ENCODE peak calls at places on chromosomes 2 and 18, in eight cellular contexts. One of them, this sample, is unnamed.
A peak's percentile ranks its signal among the peaks of the same experiment; 100 is the strongest.

GRCh38 chr18:48841381-48842258 is 109.1 kb downstream of the SMAD7 start:
- DNase-seq in neural crest cell: no peak
- DNase-seq in LNCaP clone FGC: no peak
- DNase-seq in WTC11: no peak
- DNase-seq in HCT116: no peak
- DNase-seq in spleen: peak; percentile 78
- DNase-seq in endothelial cell: peak; percentile 24
- DNase-seq in A549: no peak
- DNase-seq in this sample: no peak

GRCh38 chr2:220569380-220569779 is 942.0 kb downstream of the SLC4A3 start:
- DNase-seq in spleen: no peak
- DNase-seq in HCT116: no peak
- DNase-seq in A549: no peak
- DNase-seq in LNCaP clone FGC: no peak
- DNase-seq in endothelial cell: no peak
- DNase-seq in WTC11: no peak
- DNase-seq in neural crest cell: no peak
- DNase-seq in this sample: no peak

GRCh38 chr2:150135223-150135883 is 352.1 kb downstream of the RND3 start:
- DNase-seq in HCT116: no peak
- DNase-seq in spleen: no peak
- DNase-seq in endothelial cell: no peak
- DNase-seq in WTC11: no peak
- DNase-seq in neural crest cell: no peak
- DNase-seq in A549: peak; percentile 83
- DNase-seq in LNCaP clone FGC: no peak
- DNase-seq in this sample: no peak

GRCh38 chr2:74584088-74584645 is 29.6 kb downstream of the DOK1 start:
- DNase-seq in endothelial cell: no peak
- DNase-seq in spleen: no peak
- DNase-seq in neural crest cell: no peak
- DNase-seq in WTC11: no peak
- DNase-seq in A549: no peak
- DNase-seq in LNCaP clone FGC: no peak
- DNase-seq in HCT116: no peak
- DNase-seq in this sample: no peak

GRCh38 chr2:143176606-143177005 is 47.4 kb downstream of the ARHGAP15 start:
- DNase-seq in LNCaP clone FGC: no peak
- DNase-seq in endothelial cell: no peak
- DNase-seq in WTC11: no peak
- DNase-seq in spleen: peak; percentile 66
- DNase-seq in A549: no peak
- DNase-seq in neural crest cell: no peak
- DNase-seq in HCT116: no peak
- DNase-seq in this sample: peak; percentile 2

GRCh38 chr2:44348385-44348784 is 12.9 kb downstream of the PREPL start:
- DNase-seq in A549: no peak
- DNase-seq in spleen: no peak
- DNase-seq in WTC11: no peak
- DNase-seq in neural crest cell: no peak
- DNase-seq in LNCaP clone FGC: no peak
- DNase-seq in endothelial cell: no peak
- DNase-seq in HCT116: no peak
- DNase-seq in this sample: peak; percentile 69

GRCh38 chr2:168583710-168584521 is 127.8 kb downstream of the CERS6 start:
- DNase-seq in LNCaP clone FGC: peak; percentile 69
- DNase-seq in spleen: no peak
- DNase-seq in neural crest cell: no peak
- DNase-seq in WTC11: no peak
- DNase-seq in A549: peak; percentile 31
- DNase-seq in endothelial cell: no peak
- DNase-seq in HCT116: no peak
- DNase-seq in this sample: no peak

GRCh38 chr18:14978962-14979535 is 231.1 kb downstream of the ANKRD30B start:
- DNase-seq in LNCaP clone FGC: no peak
- DNase-seq in endothelial cell: peak; percentile 80
- DNase-seq in HCT116: no peak
- DNase-seq in neural crest cell: no peak
- DNase-seq in A549: peak; percentile 2
- DNase-seq in spleen: no peak
- DNase-seq in WTC11: peak; percentile 19
- DNase-seq in this sample: no peak

GRCh38 chr2:119575439-119575838 is 31.2 kb downstream of the CFAP221 start:
- DNase-seq in A549: no peak
- DNase-seq in LNCaP clone FGC: no peak
- DNase-seq in neural crest cell: no peak
- DNase-seq in endothelial cell: no peak
- DNase-seq in HCT116: no peak
- DNase-seq in spleen: no peak
- DNase-seq in WTC11: no peak
- DNase-seq in this sample: no peak

GRCh38 chr2:75021672-75022071 is 63.2 kb downstream of the POLE4 start:
- DNase-seq in LNCaP clone FGC: no peak
- DNase-seq in HCT116: no peak
- DNase-seq in A549: no peak
- DNase-seq in neural crest cell: no peak
- DNase-seq in endothelial cell: no peak
- DNase-seq in spleen: no peak
- DNase-seq in WTC11: no peak
- DNase-seq in this sample: peak; percentile 85

GRCh38 chr2:240419321-240419720 is 16.1 kb upstream of the GPC1 start:
- DNase-seq in neural crest cell: no peak
- DNase-seq in endothelial cell: no peak
- DNase-seq in HCT116: no peak
- DNase-seq in LNCaP clone FGC: no peak
- DNase-seq in WTC11: no peak
- DNase-seq in spleen: no peak
- DNase-seq in A549: no peak
- DNase-seq in this sample: no peak

GRCh38 chr18:70376914-70377258 is 88.0 kb downstream of the SOCS6 start:
- DNase-seq in endothelial cell: no peak
- DNase-seq in WTC11: no peak
- DNase-seq in spleen: no peak
- DNase-seq in neural crest cell: no peak
- DNase-seq in HCT116: no peak
- DNase-seq in LNCaP clone FGC: no peak
- DNase-seq in A549: peak; percentile 96
- DNase-seq in this sample: no peak

GRCh38 chr2:174750923-174751441 is 13.3 kb downstream of the CHRNA1 start:
- DNase-seq in endothelial cell: no peak
- DNase-seq in LNCaP clone FGC: no peak
- DNase-seq in HCT116: no peak
- DNase-seq in spleen: peak; percentile 71
- DNase-seq in A549: no peak
- DNase-seq in neural crest cell: no peak
- DNase-seq in WTC11: no peak
- DNase-seq in this sample: no peak

GRCh38 chr2:99572380-99572779 is 82.6 kb upstream of the REV1 start:
- DNase-seq in spleen: no peak
- DNase-seq in WTC11: no peak
- DNase-seq in HCT116: no peak
- DNase-seq in neural crest cell: no peak
- DNase-seq in LNCaP clone FGC: peak; percentile 45
- DNase-seq in endothelial cell: no peak
- DNase-seq in A549: no peak
- DNase-seq in this sample: no peak

GRCh38 chr2:118224144-118224887 is 136.0 kb downstream of the INSIG2 start:
- DNase-seq in HCT116: no peak
- DNase-seq in A549: no peak
- DNase-seq in WTC11: peak; percentile 54
- DNase-seq in neural crest cell: peak; percentile 36
- DNase-seq in spleen: peak; percentile 86
- DNase-seq in endothelial cell: peak; percentile 48
- DNase-seq in LNCaP clone FGC: no peak
- DNase-seq in this sample: peak; percentile 8

GRCh38 chr2:242060212-242060835 is 190.8 kb downstream of the RTP5 start:
- DNase-seq in A549: no peak
- DNase-seq in LNCaP clone FGC: no peak
- DNase-seq in neural crest cell: no peak
- DNase-seq in spleen: no peak
- DNase-seq in HCT116: no peak
- DNase-seq in endothelial cell: no peak
- DNase-seq in WTC11: no peak
- DNase-seq in this sample: peak; percentile 84

GRCh38 chr2:145592362-145592761 is 1072.4 kb upstream of the ZEB2 start:
- DNase-seq in neural crest cell: no peak
- DNase-seq in endothelial cell: no peak
- DNase-seq in spleen: no peak
- DNase-seq in WTC11: no peak
- DNase-seq in A549: no peak
- DNase-seq in LNCaP clone FGC: no peak
- DNase-seq in HCT116: no peak
- DNase-seq in this sample: no peak

GRCh38 chr2:8583400-8584173 is 98.3 kb upstream of the ID2 start:
- DNase-seq in neural crest cell: peak; percentile 79
- DNase-seq in HCT116: peak; percentile 89
- DNase-seq in WTC11: peak; percentile 99
- DNase-seq in LNCaP clone FGC: no peak
- DNase-seq in spleen: peak; percentile 98
- DNase-seq in endothelial cell: peak; percentile 76
- DNase-seq in A549: peak; percentile 42
- DNase-seq in this sample: peak; percentile 96

GRCh38 chr2:23366720-23367119 is 18.3 kb upstream of the KLHL29 start:
- DNase-seq in A549: peak; percentile 25
- DNase-seq in LNCaP clone FGC: no peak
- DNase-seq in endothelial cell: no peak
- DNase-seq in neural crest cell: no peak
- DNase-seq in HCT116: no peak
- DNase-seq in WTC11: no peak
- DNase-seq in spleen: no peak
- DNase-seq in this sample: peak; percentile 9
- TF ChIP-seq CTCF in A549: peak; percentile 23
- TF ChIP-seq CTCF in LNCaP clone FGC: no peak
- TF ChIP-seq CTCF in endothelial cell: no peak
- TF ChIP-seq CTCF in neural crest cell: no peak
- TF ChIP-seq CTCF in HCT116: peak; percentile 28
- TF ChIP-seq CTCF in WTC11: no peak
- TF ChIP-seq CTCF in spleen: no peak
- TF ChIP-seq CTCF in this sample: no peak

GRCh38 chr2:230762317-230762896 is 49.8 kb downstream of the CAB39 start:
- DNase-seq in LNCaP clone FGC: no peak
- DNase-seq in HCT116: no peak
- DNase-seq in neural crest cell: peak; percentile 16
- DNase-seq in WTC11: peak; percentile 54
- DNase-seq in A549: peak; percentile 53
- DNase-seq in endothelial cell: peak; percentile 45
- DNase-seq in spleen: no peak
- DNase-seq in this sample: peak; percentile 21
- TF ChIP-seq CTCF in LNCaP clone FGC: peak; percentile 36
- TF ChIP-seq CTCF in HCT116: peak; percentile 76
- TF ChIP-seq CTCF in neural crest cell: peak; percentile 58
- TF ChIP-seq CTCF in WTC11: no peak
- TF ChIP-seq CTCF in A549: peak; percentile 37
- TF ChIP-seq CTCF in endothelial cell: peak; percentile 25
- TF ChIP-seq CTCF in spleen: peak; percentile 53
- TF ChIP-seq CTCF in this sample: peak; percentile 65

DNA sequence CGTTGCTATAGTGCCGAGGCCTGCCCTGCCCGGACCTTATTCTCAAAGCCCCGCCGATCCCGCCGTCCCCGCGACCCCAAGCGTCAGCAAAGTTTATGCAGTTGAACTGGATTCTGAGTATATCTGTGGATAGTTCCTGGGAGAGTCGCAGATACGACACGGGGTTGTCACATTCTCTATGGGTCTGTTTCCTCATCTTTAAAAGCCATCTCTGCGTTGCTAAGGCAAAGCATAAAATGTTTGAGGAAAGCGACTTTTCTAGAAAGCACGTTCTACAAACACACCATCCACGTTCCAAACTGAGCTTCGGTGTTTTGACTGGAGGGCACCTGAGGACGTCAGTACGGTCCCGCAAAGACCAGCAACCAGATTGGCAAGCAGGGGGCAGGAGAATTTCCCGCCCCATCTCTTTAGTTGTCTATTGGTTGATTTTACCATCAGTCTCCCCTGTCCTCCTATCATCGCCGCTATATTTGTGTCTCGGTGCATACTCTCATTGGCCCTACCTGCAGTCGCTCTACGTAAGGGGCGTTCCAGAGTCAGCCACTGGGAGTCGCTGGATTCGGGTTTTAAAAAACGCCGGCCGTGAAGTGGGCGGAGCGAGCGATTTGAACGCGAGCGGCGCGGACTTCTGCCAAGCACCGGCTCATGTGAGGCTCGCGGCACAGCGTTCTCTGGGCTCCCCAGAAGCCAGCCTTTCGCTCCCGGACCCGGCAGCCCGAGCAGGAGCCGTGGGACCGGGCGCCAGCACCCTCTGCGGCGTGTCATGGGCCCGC is at the start of gene CENPA:
- DNase-seq in endothelial cell: peak; percentile 96
- DNase-seq in A549: peak; percentile 100
- DNase-seq in HCT116: peak; percentile 99
- DNase-seq in LNCaP clone FGC: peak; percentile 98
- DNase-seq in WTC11: peak; percentile 96
- DNase-seq in spleen: peak; percentile 97
- DNase-seq in neural crest cell: peak; percentile 92
- DNase-seq in this sample: peak; percentile 100
- TF ChIP-seq CTCF in endothelial cell: peak; percentile 72
- TF ChIP-seq CTCF in A549: no peak
- TF ChIP-seq CTCF in HCT116: no peak
- TF ChIP-seq CTCF in LNCaP clone FGC: no peak
- TF ChIP-seq CTCF in WTC11: no peak
- TF ChIP-seq CTCF in spleen: peak; percentile 71
- TF ChIP-seq CTCF in neural crest cell: peak; percentile 24
- TF ChIP-seq CTCF in this sample: peak; percentile 3

GRCh38 chr2:83747141-83747540 is 711.9 kb downstream of the SUCLG1 start:
- DNase-seq in A549: no peak
- DNase-seq in LNCaP clone FGC: no peak
- DNase-seq in neural crest cell: no peak
- DNase-seq in endothelial cell: no peak
- DNase-seq in WTC11: no peak
- DNase-seq in HCT116: no peak
- DNase-seq in spleen: no peak
- DNase-seq in this sample: no peak

GRCh38 chr2:83744830-83745229 is 714.2 kb downstream of the SUCLG1 start:
- DNase-seq in spleen: no peak
- DNase-seq in LNCaP clone FGC: no peak
- DNase-seq in WTC11: no peak
- DNase-seq in endothelial cell: no peak
- DNase-seq in A549: no peak
- DNase-seq in HCT116: no peak
- DNase-seq in neural crest cell: no peak
- DNase-seq in this sample: no peak

DNA sequence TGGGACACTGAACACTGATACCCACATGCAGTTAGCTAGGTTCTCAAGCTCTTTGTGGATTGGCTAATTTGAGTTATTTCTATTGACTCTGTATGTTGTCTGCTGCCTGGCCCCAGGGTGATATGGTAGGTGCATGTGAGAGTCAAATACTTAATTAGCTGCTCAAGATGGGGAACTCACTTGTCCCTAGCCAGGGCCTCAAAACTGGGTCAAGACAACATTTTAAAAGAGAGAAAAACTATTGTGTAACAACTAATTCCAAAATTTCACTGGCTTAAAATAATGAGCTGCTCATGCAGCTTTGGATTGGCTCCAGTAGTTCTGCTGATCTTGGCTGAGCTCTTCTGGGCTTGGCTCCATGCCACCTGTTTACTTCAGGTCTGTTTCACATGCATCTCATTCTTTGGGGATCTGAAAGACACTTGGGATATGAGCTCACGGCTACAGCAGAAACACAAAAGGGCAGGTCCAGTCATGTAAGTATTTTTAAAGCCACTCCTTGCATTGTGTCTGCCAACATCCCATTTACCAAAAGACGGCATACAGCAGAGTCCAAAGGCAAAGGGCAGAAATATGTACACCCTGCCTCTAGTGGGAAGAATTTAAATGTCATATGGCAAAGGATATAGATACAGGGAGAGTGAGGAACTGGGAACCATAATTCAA is 716.8 kb downstream of the SUCLG1 start:
- DNase-seq in HCT116: no peak
- DNase-seq in endothelial cell: no peak
- DNase-seq in LNCaP clone FGC: peak; percentile 30
- DNase-seq in neural crest cell: no peak
- DNase-seq in WTC11: no peak
- DNase-seq in spleen: no peak
- DNase-seq in A549: peak; percentile 2
- DNase-seq in this sample: peak; percentile 3
- TF ChIP-seq CTCF in HCT116: no peak
- TF ChIP-seq CTCF in endothelial cell: no peak
- TF ChIP-seq CTCF in LNCaP clone FGC: peak; percentile 27
- TF ChIP-seq CTCF in neural crest cell: no peak
- TF ChIP-seq CTCF in WTC11: no peak
- TF ChIP-seq CTCF in spleen: no peak
- TF ChIP-seq CTCF in A549: no peak
- TF ChIP-seq CTCF in this sample: no peak